ENCODE peak calls at places on chromosomes 12 and 14, in six cellular contexts. V is SJSA1, B is GM23248, F is IMR-90, W is H9, P is PC-9. O is an unnamed sample.
A peak's percentile ranks its signal among the peaks of the same experiment; 100 is the strongest.

GRCh38 chr14:92663049-92663448 is 85.4 kb downstream of the LGMN start:
- DNase-seq in B (no peak), W (no peak), V (no peak), F (peak; percentile 30), P (no peak), O (no peak)

GRCh38 chr12:81543621-81544139 is 215.5 kb downstream of the PPFIA2 start:
- DNase-seq in V (no peak), W (no peak), B (no peak), F (no peak), P (no peak), O (no peak)

GRCh38 chr12:32106517-32107366 is at the start of gene BICD1:
- DNase-seq in V (peak; percentile 86), F (peak; percentile 87), W (peak; percentile 87), P (peak; percentile 63), B (peak; percentile 96), O (peak; percentile 93)

GRCh38 chr14:82602794-82603193 is 1069.1 kb upstream of the SEL1L start:
- DNase-seq in W (no peak), F (no peak), V (no peak), P (no peak), B (no peak), O (no peak)

GRCh38 chr14:98963610-98964009 is 308.4 kb downstream of the BCL11B start:
- DNase-seq in P (no peak), B (no peak), W (peak; percentile 10), F (no peak), V (no peak), O (no peak)

GRCh38 chr14:95046711-95047681 is 110.3 kb downstream of the DICER1 start:
- DNase-seq in V (peak; percentile 25), F (peak; percentile 61), W (peak; percentile 18), B (no peak), P (no peak), O (no peak)

GRCh38 chr14:79809849-79810612 is 401.3 kb downstream of the DIO2 start:
- DNase-seq in W (no peak), F (peak; percentile 41), B (peak; percentile 1), P (peak; percentile 38), V (peak; percentile 18), O (peak; percentile 72)

GRCh38 chr14:61080591-61081010 is 99.6 kb downstream of the SLC38A6 start:
- DNase-seq in P (no peak), V (peak; percentile 47), B (peak; percentile 97), F (peak; percentile 83), W (peak; percentile 39), O (peak; percentile 87)

GRCh38 chr14:99511421-99512109 is 30.4 kb downstream of the CCNK start:
- DNase-seq in B (peak; percentile 47), W (no peak), F (peak; percentile 67), V (peak; percentile 63), P (no peak), O (no peak)

GRCh38 chr12:92424338-92424737 is 278.5 kb upstream of the PLEKHG7 start:
- DNase-seq in W (peak; percentile 55), B (peak; percentile 46), P (no peak), V (no peak), F (peak; percentile 67), O (peak; percentile 47)

GRCh38 chr14:102088012-102088792 is 1.4 kb upstream of the HSP90AA1 start:
- DNase-seq in V (no peak), B (peak; percentile 49), W (peak; percentile 92), P (peak; percentile 69), F (no peak), O (no peak)

GRCh38 chr14:73723799-73724621 is 9.8 kb upstream of the PNMA1 start:
- DNase-seq in V (no peak), P (peak; percentile 98), F (peak; percentile 97), W (peak; percentile 38), B (peak; percentile 98), O (peak; percentile 87)

GRCh38 chr14:20624495-20625070 is 16.9 kb downstream of the OR6S1 start:
- DNase-seq in P (peak; percentile 81), B (peak; percentile 89), W (peak; percentile 85), F (peak; percentile 60), V (no peak), O (peak; percentile 73)

GRCh38 chr14:44712095-44712822 is 205.2 kb upstream of the FSCB start:
- DNase-seq in P (no peak), V (no peak), W (no peak), B (no peak), F (no peak), O (no peak)

GRCh38 chr12:44565163-44565562 is 311.0 kb downstream of the NELL2 start:
- DNase-seq in P (no peak), F (no peak), W (no peak), V (no peak), B (no peak), O (no peak)

GRCh38 chr12:24600996-24601395 is 347.9 kb downstream of the BCAT1 start:
- DNase-seq in V (peak; percentile 52), B (peak; percentile 69), F (peak; percentile 92), W (no peak), P (no peak), O (peak; percentile 88)

GRCh38 chr14:56412453-56413434 is 166.9 kb upstream of the TMEM260 start:
- DNase-seq in B (no peak), V (no peak), P (no peak), F (no peak), W (no peak), O (peak; percentile 76)

GRCh38 chr12:2877959-2878732 is 1.1 kb downstream of the RHNO1 start:
- DNase-seq in P (no peak), F (peak; percentile 53), W (peak; percentile 44), B (peak; percentile 62), V (no peak), O (peak; percentile 70)

GRCh38 chr12:87801860-87802720 is 227.1 kb downstream of the C12orf50 start:
- DNase-seq in P (no peak), B (peak; percentile 47), F (no peak), V (no peak), W (no peak), O (no peak)

GRCh38 chr14:103121846-103122577 is 1.2 kb upstream of the TNFAIP2 start:
- DNase-seq in F (peak; percentile 53), P (peak; percentile 100), B (peak; percentile 63), V (peak; percentile 44), W (peak; percentile 83), O (peak; percentile 84)

GRCh38 chr12:110022980-110023633 is 23.9 kb downstream of the ANKRD13A start:
- DNase-seq in F (peak; percentile 88), P (no peak), V (no peak), W (no peak), B (peak; percentile 61), O (no peak)

GRCh38 chr12:14238224-14238792 is 127.2 kb upstream of the ATF7IP start:
- DNase-seq in B (peak; percentile 59), P (no peak), F (peak; percentile 55), W (no peak), V (no peak), O (peak; percentile 41)

GRCh38 chr14:51552768-51553426 is 98.8 kb upstream of the FRMD6 start:
- DNase-seq in V (no peak), W (no peak), P (no peak), B (no peak), F (no peak), O (no peak)

GRCh38 chr12:14239350-14239934 is 126.0 kb upstream of the ATF7IP start:
- DNase-seq in P (peak; percentile 93), F (no peak), W (peak; percentile 78), B (peak; percentile 53), V (no peak), O (peak; percentile 93)

GRCh38 chr12:122086088-122086487 is 7.5 kb downstream of the MLXIP start:
- DNase-seq in B (no peak), V (no peak), W (no peak), P (no peak), F (no peak), O (no peak)
- H3K4me1 ChIP-seq in B (peaks cover 29% of the 10 kb centered on the region), V (peaks cover 31% of the 10 kb centered on the region), W (peaks cover 2% of the 10 kb centered on the region), P (peaks cover 20% of the 10 kb centered on the region), F (peaks cover 16% of the 10 kb centered on the region), O (peaks cover 15% of the 10 kb centered on the region)

GRCh38 chr12:6230321-6231110 is 30.3 kb downstream of the CD9 start:
- DNase-seq in F (no peak), B (peak; percentile 64), V (peak; percentile 57), W (no peak), P (no peak), O (no peak)
- H3K4me1 ChIP-seq in F (peaks cover 35% of the 10 kb centered on the region), B (peaks cover 39% of the 10 kb centered on the region), V (peaks cover 47% of the 10 kb centered on the region), W (no peaks in the 10 kb centered on the region), P (peaks cover 81% of the 10 kb centered on the region), O (no peaks in the 10 kb centered on the region)

GRCh38 chr14:69056389-69056788 is 77.3 kb upstream of the ACTN1 start:
- DNase-seq in V (no peak), W (peak; percentile 79), F (peak; percentile 54), B (peak; percentile 50), P (no peak), O (peak; percentile 37)
- H3K4me1 ChIP-seq in V (peaks cover 46% of the 10 kb centered on the region), W (no peaks in the 10 kb centered on the region), F (peaks cover 35% of the 10 kb centered on the region), B (peaks cover 32% of the 10 kb centered on the region), P (peaks cover under 1% of the 10 kb centered on the region), O (peaks cover 5% of the 10 kb centered on the region)

GRCh38 chr12:54002915-54003339 is 3.0 kb downstream of the HOXC9 start:
- DNase-seq in W (no peak), P (no peak), V (no peak), B (no peak), F (no peak), O (no peak)
- H3K4me1 ChIP-seq in W (no peaks in the 10 kb centered on the region), P (no peaks in the 10 kb centered on the region), V (peaks cover 44% of the 10 kb centered on the region), B (peaks cover 4% of the 10 kb centered on the region), F (no peaks in the 10 kb centered on the region), O (peaks cover 66% of the 10 kb centered on the region)

DNA sequence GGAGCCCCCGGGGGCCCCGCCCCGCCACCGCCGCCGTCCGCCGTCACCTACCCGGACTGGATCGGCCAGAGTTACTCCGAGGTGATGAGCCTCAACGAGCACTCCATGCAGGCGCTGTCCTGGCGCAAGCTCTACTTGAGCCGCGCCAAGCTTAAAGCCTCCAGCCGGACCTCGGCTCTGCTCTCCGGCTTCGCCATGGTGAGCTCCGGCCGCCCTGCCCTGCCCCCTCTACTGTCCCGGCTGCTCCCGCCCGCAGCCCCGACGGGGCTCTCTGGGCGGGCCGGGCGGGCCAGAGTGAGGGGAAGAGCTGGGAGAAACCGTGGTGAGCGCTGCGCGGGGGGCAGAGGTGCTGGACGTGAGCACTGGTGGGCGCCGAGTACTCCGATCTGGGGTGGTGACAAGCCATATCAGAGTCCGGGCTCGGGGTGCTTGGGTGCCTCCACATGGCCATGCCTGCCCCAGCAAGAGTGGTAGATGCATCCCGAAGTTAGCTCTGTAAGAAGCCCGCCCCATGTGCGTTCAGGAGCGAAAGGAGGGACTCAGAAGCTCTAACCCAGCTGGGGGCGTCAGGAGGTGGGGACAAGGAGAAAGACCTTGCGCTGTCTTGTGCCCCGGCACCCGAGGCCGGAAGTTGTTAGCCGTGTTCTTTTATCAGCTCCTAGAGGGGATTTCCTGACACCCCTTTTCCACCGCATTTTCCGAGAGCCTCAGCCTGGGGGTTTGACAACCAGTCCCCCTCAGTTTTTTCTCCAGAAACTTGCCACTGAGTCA is 708 bp downstream of the ORAI1 start:
- DNase-seq in W (peak; percentile 82), P (no peak), B (peak; percentile 86), F (peak; percentile 61), V (peak; percentile 89), O (peak; percentile 86)
- H3K4me1 ChIP-seq in W (peaks cover 16% of the 10 kb centered on the region), P (peaks cover 29% of the 10 kb centered on the region), B (peaks cover 19% of the 10 kb centered on the region), F (peaks cover 17% of the 10 kb centered on the region), V (peaks cover 31% of the 10 kb centered on the region), O (peaks cover 31% of the 10 kb centered on the region)

GRCh38 chr14:100545359-100545758 is 41.9 kb downstream of the BEGAIN start:
- DNase-seq in W (no peak), P (no peak), V (no peak), B (no peak), F (no peak), O (no peak)
- H3K4me1 ChIP-seq in W (peaks cover 3% of the 10 kb centered on the region), P (no peaks in the 10 kb centered on the region), V (peaks cover 14% of the 10 kb centered on the region), B (no peaks in the 10 kb centered on the region), F (no peaks in the 10 kb centered on the region), O (peaks cover 6% of the 10 kb centered on the region)

GRCh38 chr12:108296933-108297332 is 42.2 kb downstream of the CMKLR1 start:
- DNase-seq in W (no peak), B (no peak), V (no peak), P (no peak), F (no peak), O (no peak)
- H3K4me1 ChIP-seq in W (no peaks in the 10 kb centered on the region), B (no peaks in the 10 kb centered on the region), V (no peaks in the 10 kb centered on the region), P (no peaks in the 10 kb centered on the region), F (no peaks in the 10 kb centered on the region), O (no peaks in the 10 kb centered on the region)

O was measured in A673.